ENCODE peak calls at places on chromosomes 3 and 15, in four cellular contexts. D, F, T and P are unnamed samples.

GRCh38 chr3:126556637-126557414 is 1.9 kb downstream of the C3orf22 start:
- DNase-seq in D (no peak), F (no peak), T (no peak), P (no peak)

GRCh38 chr3:196518999-196519737 is 4.0 kb upstream of the SMCO1 start:
- DNase-seq in D (peak), F (peak), T (peak), P (no peak)

GRCh38 chr3:11954312-11954934 is 49.8 kb upstream of the SYN2 start:
- DNase-seq in D (no peak), F (no peak), T (no peak), P (no peak)

GRCh38 chr15:27899583-27900295 is 199.4 kb downstream of the OCA2 start:
- DNase-seq in D (no peak), F (no peak), T (no peak), P (no peak)

GRCh38 chr3:192812736-192813383 is 85.5 kb upstream of the FGF12 start:
- DNase-seq in D (no peak), F (no peak), T (no peak), P (no peak)

GRCh38 chr3:171950373-171950772 is 89.0 kb upstream of the FNDC3B start:
- DNase-seq in D (no peak), F (no peak), T (no peak), P (no peak)

GRCh38 chr3:13578246-13578645 is 29.3 kb downstream of the FBLN2 start:
- DNase-seq in D (no peak), F (no peak), T (no peak), P (no peak)

GRCh38 chr15:27514526-27514925 is 543.5 kb downstream of the GABRG3 start:
- DNase-seq in D (no peak), F (no peak), T (no peak), P (no peak)

GRCh38 chr3:131348911-131349310 is 32.7 kb upstream of the NUDT16 start:
- DNase-seq in D (no peak), F (no peak), T (no peak), P (no peak)

GRCh38 chr15:34952481-34952880 is 17.1 kb downstream of the AQR start:
- DNase-seq in D (no peak), F (no peak), T (no peak), P (no peak)

GRCh38 chr3:149658444-149659172 is 783 bp upstream of the WWTR1 start:
- DNase-seq in D (peak), F (peak), T (peak), P (peak)

GRCh38 chr3:33791477-33792166 is 6.8 kb upstream of the PDCD6IP start:
- DNase-seq in D (no peak), F (no peak), T (no peak), P (no peak)

GRCh38 chr15:73440571-73440970 is 2.4 kb upstream of the REC114 start:
- DNase-seq in D (no peak), F (no peak), T (no peak), P (no peak)

GRCh38 chr3:58237940-58238681 is 519 bp downstream of the ABHD6 start:
- DNase-seq in D (peak), F (no peak), T (no peak), P (no peak)

GRCh38 chr3:15858547-15859506 is 61.0 kb upstream of the ANKRD28 start:
- DNase-seq in D (peak), F (no peak), T (no peak), P (no peak)

GRCh38 chr3:196632033-196632751 is 7.3 kb upstream of the NRROS start:
- DNase-seq in D (peak), F (peak), T (peak), P (no peak)

GRCh38 chr3:123344175-123344908 is 104.5 kb downstream of the ADCY5 start:
- DNase-seq in D (no peak), F (no peak), T (no peak), P (no peak)

GRCh38 chr3:57179580-57180410 is 14.6 kb upstream of the IL17RD start:
- DNase-seq in D (no peak), F (no peak), T (no peak), P (no peak)

GRCh38 chr3:195198424-195199346 is 72.3 kb downstream of the XXYLT1 start:
- DNase-seq in D (no peak), F (no peak), T (no peak), P (no peak)

GRCh38 chr3:150783920-150784746 is 21.2 kb upstream of the SIAH2 start:
- DNase-seq in D (no peak), F (no peak), T (no peak), P (no peak)

GRCh38 chr3:188185717-188186236 is 31.8 kb downstream of the LPP start:
- DNase-seq in D (no peak), F (no peak), T (no peak), P (no peak)

GRCh38 chr3:142489572-142490323 is 41.9 kb upstream of the XRN1 start:
- DNase-seq in D (no peak), F (no peak), T (no peak), P (no peak)

GRCh38 chr3:13235897-13236296 is 162.7 kb upstream of the IQSEC1 start:
- DNase-seq in D (no peak), F (no peak), T (no peak), P (no peak)

GRCh38 chr3:143083781-143084180 is 35.8 kb upstream of the CHST2 start:
- DNase-seq in D (no peak), F (no peak), T (no peak), P (no peak)

GRCh38 chr3:94066829-94067470 is 4.1 kb downstream of the NSUN3 start:
- DNase-seq in D (no peak), F (no peak), T (no peak), P (no peak)

GRCh38 chr3:28240440-28240839 is 979 bp upstream of the CMC1 start:
- DNase-seq in D (peak), F (no peak), T (no peak), P (no peak)